ENCODE peak calls at places on chromosomes 6 and 20, in eight cellular contexts. N is Peyer's patch, K is keratinocyte, A is astrocyte of the cerebellum, Q is BJ, X is body of pancreas, H is tibial artery, M is HFF-Myc. I is an unnamed sample.

GRCh38 chr6:42451595-42452170 is at the start of gene TRERF1:
- DNase-seq in A (no peak), H (peak), X (peak), K (no peak), Q (no peak), M (no peak), N (peak), I (peak)

GRCh38 chr6:14981960-14982359 is 263.9 kb upstream of the JARID2 start:
- DNase-seq in M (no peak), K (no peak), Q (no peak), X (peak), N (no peak), A (no peak), H (no peak), I (no peak)

GRCh38 chr20:301886-302848 is 4.8 kb downstream of the ZCCHC3 start:
- DNase-seq in Q (no peak), M (no peak), H (no peak), A (no peak), N (no peak), X (no peak), K (no peak), I (no peak)

GRCh38 chr6:119311514-119312142 is 37.9 kb downstream of the MAN1A1 start:
- DNase-seq in H (no peak), Q (no peak), A (no peak), N (no peak), K (no peak), M (no peak), X (no peak), I (no peak)

GRCh38 chr20:1565461-1565860 is 8.0 kb upstream of the SIRPD start:
- DNase-seq in N (no peak), A (no peak), K (no peak), Q (no peak), H (no peak), M (no peak), X (no peak), I (no peak)

GRCh38 chr20:47747663-47748031 is 37.6 kb downstream of the SULF2 start:
- DNase-seq in H (no peak), K (no peak), M (no peak), Q (no peak), A (no peak), X (no peak), N (no peak), I (no peak)

GRCh38 chr20:16013631-16014030 is 559.6 kb downstream of the KIF16B start:
- DNase-seq in N (no peak), A (no peak), M (no peak), H (no peak), X (no peak), Q (no peak), K (no peak), I (no peak)

GRCh38 chr6:160489091-160489490 is 140.9 kb downstream of the SLC22A3 start:
- DNase-seq in M (no peak), N (no peak), A (no peak), K (no peak), Q (no peak), X (no peak), H (no peak), I (no peak)

GRCh38 chr6:109523478-109523877 is 40.5 kb upstream of the ZBTB24 start:
- DNase-seq in H (no peak), N (no peak), Q (no peak), X (no peak), K (no peak), A (peak), M (no peak), I (peak)

GRCh38 chr20:48212806-48213509 is 427.7 kb upstream of the SULF2 start:
- DNase-seq in K (no peak), N (no peak), A (no peak), M (no peak), X (no peak), H (no peak), Q (no peak), I (no peak)

GRCh38 chr20:59564171-59564570 is 40.2 kb upstream of the PHACTR3 start:
- DNase-seq in H (no peak), A (no peak), X (no peak), M (no peak), K (no peak), Q (no peak), N (no peak), I (no peak)

GRCh38 chr6:11636121-11636520 is 98.6 kb downstream of the TMEM170B start:
- DNase-seq in X (peak), N (no peak), K (no peak), M (no peak), A (no peak), Q (no peak), H (no peak), I (no peak)

GRCh38 chr6:16132909-16133308 is 4.0 kb downstream of the MYLIP start:
- DNase-seq in A (no peak), N (no peak), Q (no peak), X (no peak), H (no peak), M (no peak), K (no peak), I (no peak)

GRCh38 chr6:1572892-1573291 is 36.8 kb upstream of the FOXC1 start:
- DNase-seq in M (no peak), K (no peak), Q (no peak), N (no peak), H (no peak), X (no peak), A (no peak), I (no peak)

GRCh38 chr6:167746377-167747151 is 80.1 kb upstream of the AFDN start:
- DNase-seq in N (peak), X (no peak), K (no peak), M (no peak), Q (no peak), A (no peak), H (no peak), I (no peak)

GRCh38 chr6:136823128-136823660 is 802 bp downstream of the PEX7 start:
- DNase-seq in M (no peak), A (no peak), N (peak), X (no peak), Q (no peak), K (no peak), H (no peak), I (no peak)

GRCh38 chr6:7154341-7155139 is 46.8 kb downstream of the RREB1 start:
- DNase-seq in A (no peak), N (no peak), X (no peak), Q (no peak), K (no peak), H (no peak), M (no peak), I (no peak)

GRCh38 chr20:62451970-62452369 is 23.8 kb downstream of the GATA5 start:
- DNase-seq in M (no peak), A (no peak), H (no peak), X (no peak), Q (no peak), K (no peak), N (no peak), I (no peak)

GRCh38 chr20:37741055-37741454 is 47.2 kb downstream of the CTNNBL1 start:
- DNase-seq in Q (no peak), K (no peak), X (no peak), H (no peak), M (no peak), N (no peak), A (no peak), I (peak)

GRCh38 chr6:113352029-113352801 is 504.9 kb upstream of the MARCKS start:
- DNase-seq in H (no peak), X (peak), K (peak), M (peak), Q (no peak), A (peak), N (peak), I (peak)

GRCh38 chr6:34391711-34392496 is 565 bp downstream of the NUDT3 start:
- DNase-seq in N (peak), A (no peak), Q (no peak), X (peak), K (no peak), H (peak), M (no peak), I (peak)

GRCh38 chr6:111154981-111155380 is 67.7 kb downstream of the SLC16A10 start:
- DNase-seq in N (no peak), Q (no peak), A (no peak), K (no peak), H (no peak), M (no peak), X (no peak), I (no peak)

GRCh38 chr6:80523029-80523428 is 416.6 kb downstream of the BCKDHB start:
- DNase-seq in A (peak), M (no peak), H (no peak), X (no peak), K (no peak), Q (no peak), N (no peak), I (peak)

GRCh38 chr20:62159835-62160234 is 16.3 kb downstream of the SS18L1 start:
- DNase-seq in N (no peak), H (no peak), K (peak), Q (no peak), X (no peak), A (no peak), M (no peak), I (no peak)

GRCh38 chr6:106225581-106225980 is 100.0 kb downstream of the ATG5 start:
- DNase-seq in Q (no peak), N (no peak), H (no peak), X (no peak), A (no peak), M (no peak), K (no peak), I (no peak)

GRCh38 chr6:22716721-22717120 is 147.4 kb downstream of the HDGFL1 start:
- DNase-seq in H (no peak), K (no peak), Q (no peak), N (no peak), M (no peak), X (peak), A (no peak), I (no peak)

GRCh38 chr20:40687384-40688128 is 1.5 kb downstream of the MAFB start:
- DNase-seq in K (no peak), N (no peak), Q (no peak), A (no peak), M (no peak), H (peak), X (peak), I (peak)

GRCh38 chr6:71254323-71254722 is 34.3 kb upstream of the OGFRL1 start:
- DNase-seq in M (no peak), X (no peak), H (no peak), A (no peak), K (no peak), N (no peak), Q (no peak), I (no peak)

GRCh38 chr6:33050013-33050800 is 23.2 kb downstream of the HLA-DPA1 start:
- DNase-seq in A (no peak), K (no peak), M (no peak), Q (no peak), H (no peak), X (no peak), N (no peak), I (no peak)

GRCh38 chr6:89239338-89239737 is 22.2 kb upstream of the GABRR1 start:
- DNase-seq in A (no peak), N (no peak), M (no peak), K (no peak), H (no peak), Q (no peak), X (no peak), I (no peak)
- TF ChIP-seq CTCF in A (peak), N (peak), M (peak), K (peak), H (no peak), Q (peak), X (no peak), I (peak)

DNA sequence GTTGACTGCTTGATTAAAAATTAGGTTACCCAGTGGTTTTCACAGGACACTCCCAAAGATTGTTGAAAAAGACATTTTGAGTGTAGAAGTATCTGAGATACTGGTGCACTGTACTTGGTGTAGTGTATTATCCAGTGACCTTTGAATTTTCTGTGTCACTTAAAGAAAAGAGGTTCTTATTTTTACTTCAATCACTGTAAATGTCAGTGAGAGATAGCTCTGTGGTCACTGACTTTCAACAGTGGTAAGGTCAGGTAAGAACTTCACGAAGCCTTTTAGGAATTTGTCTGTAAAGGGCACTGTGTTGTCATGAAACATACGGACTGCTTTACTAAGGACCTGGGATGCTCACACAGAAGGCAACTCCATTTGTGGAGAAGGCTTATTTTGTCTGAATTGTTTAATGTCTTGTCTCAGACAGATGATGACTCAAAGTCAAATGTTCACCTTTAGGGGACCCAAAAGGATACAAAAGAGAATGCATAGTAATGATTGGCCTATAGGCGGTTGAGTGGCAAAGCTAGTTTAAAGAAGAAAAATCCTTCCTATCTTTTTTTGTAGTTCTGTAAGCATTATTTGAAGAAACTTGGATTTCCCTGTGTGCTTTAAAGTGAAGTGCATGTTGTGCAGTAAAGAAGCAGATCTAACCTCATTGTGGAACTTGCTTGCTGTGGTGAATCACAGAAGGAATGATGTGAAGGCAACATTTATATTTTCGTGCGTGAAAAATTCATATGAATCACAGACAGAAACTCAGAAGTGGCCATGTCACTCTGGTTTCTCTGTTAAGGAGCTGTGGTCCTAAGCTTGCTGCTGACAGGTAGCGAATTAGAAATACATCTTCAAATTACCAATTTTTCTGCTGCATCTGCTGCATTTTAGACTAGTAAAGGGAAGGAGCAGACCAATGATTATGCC is 47.3 kb downstream of the ZFAND3 start:
- DNase-seq in N (no peak), K (no peak), X (no peak), H (no peak), M (no peak), Q (no peak), A (no peak), I (no peak)
- H3K4me3 ChIP-seq in N (no peak), K (no peak), X (no peak), H (no peak), M (no peak), Q (no peak), A (no peak), I (no peak)

GRCh38 chr6:125779924-125780539 is 10.7 kb upstream of the NCOA7 start:
- DNase-seq in K (peak), N (peak), Q (peak), X (peak), M (peak), A (peak), H (peak), I (peak)
- TF ChIP-seq CTCF in K (peak), N (peak), Q (peak), X (peak), M (no peak), A (peak), H (peak), I (peak)

GRCh38 chr6:130968486-130968885 is 94.6 kb downstream of the EPB41L2 start:
- DNase-seq in K (no peak), A (no peak), X (no peak), Q (no peak), M (no peak), N (no peak), H (no peak), I (peak)
- H3K4me3 ChIP-seq in K (no peak), A (no peak), X (no peak), Q (no peak), M (no peak), N (no peak), H (peak), I (peak)

I was measured in fibroblast of the aortic adventitia.